ENCODE peak calls at places on chromosomes 7 and 10, in four cellular contexts. One of them, this sample, is unnamed.

GRCh38 chr7:139680676-139681462 is 96.9 kb downstream of the HIPK2 start:
- DNase-seq in IMR-90: peak
- DNase-seq in HCT116: peak
- DNase-seq in A549: peak
- DNase-seq in this sample: no peak

GRCh38 chr7:46191776-46192175 is 270.7 kb upstream of the IGFBP3 start:
- DNase-seq in IMR-90: peak
- DNase-seq in HCT116: no peak
- DNase-seq in A549: no peak
- DNase-seq in this sample: no peak

GRCh38 chr10:110364531-110364937 is 59.8 kb upstream of the SMNDC1 start:
- DNase-seq in IMR-90: no peak
- DNase-seq in HCT116: peak
- DNase-seq in A549: no peak
- DNase-seq in this sample: no peak

GRCh38 chr10:132385721-132386418 is 11.1 kb upstream of the PWWP2B start:
- DNase-seq in IMR-90: no peak
- DNase-seq in HCT116: no peak
- DNase-seq in A549: no peak
- DNase-seq in this sample: no peak

GRCh38 chr10:67612577-67613537 is 83.1 kb downstream of the CTNNA3 start:
- DNase-seq in IMR-90: peak
- DNase-seq in HCT116: no peak
- DNase-seq in A549: no peak
- DNase-seq in this sample: no peak

GRCh38 chr10:3886666-3887251 is 101.8 kb upstream of the KLF6 start:
- DNase-seq in IMR-90: peak
- DNase-seq in HCT116: no peak
- DNase-seq in A549: peak
- DNase-seq in this sample: peak

GRCh38 chr10:16649757-16650156 is 128.1 kb upstream of the C1QL3 start:
- DNase-seq in IMR-90: peak
- DNase-seq in HCT116: no peak
- DNase-seq in A549: no peak
- DNase-seq in this sample: no peak

GRCh38 chr7:44184874-44185446 is 4.3 kb downstream of the GCK start:
- DNase-seq in IMR-90: no peak
- DNase-seq in HCT116: no peak
- DNase-seq in A549: no peak
- DNase-seq in this sample: no peak

GRCh38 chr10:107477266-107477665 is 312.8 kb upstream of the SORCS1 start:
- DNase-seq in IMR-90: no peak
- DNase-seq in HCT116: no peak
- DNase-seq in A549: no peak
- DNase-seq in this sample: no peak

GRCh38 chr10:86940677-86941076 is 16.7 kb downstream of the MMRN2 start:
- DNase-seq in IMR-90: no peak
- DNase-seq in HCT116: no peak
- DNase-seq in A549: no peak
- DNase-seq in this sample: no peak

GRCh38 chr7:1742555-1743303 is 72.7 kb downstream of the ELFN1 start:
- DNase-seq in IMR-90: peak
- DNase-seq in HCT116: no peak
- DNase-seq in A549: no peak
- DNase-seq in this sample: no peak

GRCh38 chr7:128455556-128456254 is at the start of gene HILPDA:
- DNase-seq in IMR-90: peak
- DNase-seq in HCT116: peak
- DNase-seq in A549: peak
- DNase-seq in this sample: peak

GRCh38 chr7:134512271-134512670 is 15.1 kb upstream of the AKR1B10 start:
- DNase-seq in IMR-90: no peak
- DNase-seq in HCT116: no peak
- DNase-seq in A549: no peak
- DNase-seq in this sample: no peak

GRCh38 chr7:85068796-85069195 is 118.1 kb downstream of the SEMA3D start:
- DNase-seq in IMR-90: peak
- DNase-seq in HCT116: no peak
- DNase-seq in A549: peak
- DNase-seq in this sample: no peak

GRCh38 chr7:101924171-101924570 is 106.7 kb downstream of the CUX1 start:
- DNase-seq in IMR-90: peak
- DNase-seq in HCT116: peak
- DNase-seq in A549: no peak
- DNase-seq in this sample: no peak

GRCh38 chr7:47719675-47720074 is 137.8 kb upstream of the TNS3 start:
- DNase-seq in IMR-90: no peak
- DNase-seq in HCT116: no peak
- DNase-seq in A549: no peak
- DNase-seq in this sample: no peak

GRCh38 chr10:44873156-44873555 is 38.0 kb upstream of the TMEM72 start:
- DNase-seq in IMR-90: peak
- DNase-seq in HCT116: no peak
- DNase-seq in A549: no peak
- DNase-seq in this sample: no peak

GRCh38 chr7:117630501-117630900 is 150.7 kb downstream of the CFTR start:
- DNase-seq in IMR-90: no peak
- DNase-seq in HCT116: no peak
- DNase-seq in A549: no peak
- DNase-seq in this sample: no peak

GRCh38 chr7:74061840-74062539 is 21.6 kb upstream of the LIMK1 start:
- DNase-seq in IMR-90: peak
- DNase-seq in HCT116: peak
- DNase-seq in A549: peak
- DNase-seq in this sample: peak

GRCh38 chr7:159157714-159158113 is 13.0 kb upstream of the VIPR2 start:
- DNase-seq in IMR-90: no peak
- DNase-seq in HCT116: no peak
- DNase-seq in A549: no peak
- DNase-seq in this sample: no peak

GRCh38 chr7:78702770-78703169 is 750.7 kb downstream of the MAGI2 start:
- DNase-seq in IMR-90: peak
- DNase-seq in HCT116: no peak
- DNase-seq in A549: no peak
- DNase-seq in this sample: no peak

GRCh38 chr10:132665946-132666732 is 119.8 kb downstream of the NKX6-2 start:
- DNase-seq in IMR-90: peak
- DNase-seq in HCT116: no peak
- DNase-seq in A549: peak
- DNase-seq in this sample: no peak

GRCh38 chr7:5450549-5451327 is 27.1 kb upstream of the TNRC18 start:
- DNase-seq in IMR-90: peak
- DNase-seq in HCT116: no peak
- DNase-seq in A549: peak
- DNase-seq in this sample: peak

GRCh38 chr10:69618746-69619145 is 11.3 kb upstream of the FAM241B start:
- DNase-seq in IMR-90: no peak
- DNase-seq in HCT116: no peak
- DNase-seq in A549: no peak
- DNase-seq in this sample: no peak

GRCh38 chr10:7523656-7524055 is 112.8 kb upstream of the SFMBT2 start:
- DNase-seq in IMR-90: no peak
- DNase-seq in HCT116: no peak
- DNase-seq in A549: peak
- DNase-seq in this sample: no peak

GRCh38 chr7:37853468-37853867 is 5.1 kb downstream of the NME8 start:
- DNase-seq in IMR-90: no peak
- DNase-seq in HCT116: peak
- DNase-seq in A549: peak
- DNase-seq in this sample: peak

GRCh38 chr7:68691261-68692216 is 906.7 kb upstream of the AUTS2 start:
- DNase-seq in IMR-90: peak
- DNase-seq in HCT116: no peak
- DNase-seq in A549: peak
- DNase-seq in this sample: no peak

GRCh38 chr10:53650794-53651193 is 878.2 kb upstream of the MBL2 start:
- DNase-seq in IMR-90: no peak
- DNase-seq in HCT116: no peak
- DNase-seq in A549: no peak
- DNase-seq in this sample: no peak

GRCh38 chr7:22672892-22673637 is 53.9 kb upstream of the IL6 start:
- DNase-seq in IMR-90: peak
- DNase-seq in HCT116: no peak
- DNase-seq in A549: peak
- DNase-seq in this sample: peak

GRCh38 chr10:59970396-59971368 is 64.3 kb upstream of the CCDC6 start:
- DNase-seq in IMR-90: no peak
- DNase-seq in HCT116: no peak
- DNase-seq in A549: no peak
- DNase-seq in this sample: no peak

GRCh38 chr10:59962755-59963154 is 56.4 kb upstream of the CCDC6 start:
- DNase-seq in IMR-90: no peak
- DNase-seq in HCT116: no peak
- DNase-seq in A549: no peak
- DNase-seq in this sample: no peak

GRCh38 chr10:59968705-59969104 is 62.3 kb upstream of the CCDC6 start:
- DNase-seq in IMR-90: no peak
- DNase-seq in HCT116: no peak
- DNase-seq in A549: no peak
- DNase-seq in this sample: no peak

GRCh38 chr10:59967079-59967478 is 60.7 kb upstream of the CCDC6 start:
- DNase-seq in IMR-90: no peak
- DNase-seq in HCT116: no peak
- DNase-seq in A549: no peak
- DNase-seq in this sample: no peak

GRCh38 chr10:59965899-59966650 is 59.7 kb upstream of the CCDC6 start:
- DNase-seq in IMR-90: no peak
- DNase-seq in HCT116: no peak
- DNase-seq in A549: no peak
- DNase-seq in this sample: no peak
- TF ChIP-seq RAD21 in IMR-90: no peak
- TF ChIP-seq RAD21 in HCT116: no peak
- TF ChIP-seq RAD21 in A549: no peak
- TF ChIP-seq RAD21 in this sample: no peak

GRCh38 chr10:84267503-84268126 is 22.8 kb downstream of the RGR start:
- DNase-seq in IMR-90: peak
- DNase-seq in HCT116: peak
- DNase-seq in A549: peak
- DNase-seq in this sample: peak
- TF ChIP-seq RAD21 in IMR-90: peak
- TF ChIP-seq RAD21 in HCT116: peak
- TF ChIP-seq RAD21 in A549: peak
- TF ChIP-seq RAD21 in this sample: peak

GRCh38 chr10:93368210-93368609 is 113.9 kb downstream of the MYOF start:
- DNase-seq in IMR-90: no peak
- DNase-seq in HCT116: no peak
- DNase-seq in A549: no peak
- DNase-seq in this sample: no peak

GRCh38 chr10:93369588-93370164 is 112.5 kb downstream of the MYOF start:
- DNase-seq in IMR-90: no peak
- DNase-seq in HCT116: no peak
- DNase-seq in A549: no peak
- DNase-seq in this sample: no peak

GRCh38 chr10:93363891-93364648 is 118.1 kb downstream of the MYOF start:
- DNase-seq in IMR-90: no peak
- DNase-seq in HCT116: no peak
- DNase-seq in A549: no peak
- DNase-seq in this sample: no peak
- TF ChIP-seq RAD21 in IMR-90: no peak
- TF ChIP-seq RAD21 in HCT116: no peak
- TF ChIP-seq RAD21 in A549: no peak
- TF ChIP-seq RAD21 in this sample: no peak

GRCh38 chr10:21452203-21452602 is 73.3 kb downstream of the SKIDA1 start:
- DNase-seq in IMR-90: no peak
- DNase-seq in HCT116: no peak
- DNase-seq in A549: no peak
- DNase-seq in this sample: no peak

GRCh38 chr10:21445161-21445560 is 80.3 kb downstream of the SKIDA1 start:
- DNase-seq in IMR-90: no peak
- DNase-seq in HCT116: no peak
- DNase-seq in A549: no peak
- DNase-seq in this sample: no peak

DNA sequence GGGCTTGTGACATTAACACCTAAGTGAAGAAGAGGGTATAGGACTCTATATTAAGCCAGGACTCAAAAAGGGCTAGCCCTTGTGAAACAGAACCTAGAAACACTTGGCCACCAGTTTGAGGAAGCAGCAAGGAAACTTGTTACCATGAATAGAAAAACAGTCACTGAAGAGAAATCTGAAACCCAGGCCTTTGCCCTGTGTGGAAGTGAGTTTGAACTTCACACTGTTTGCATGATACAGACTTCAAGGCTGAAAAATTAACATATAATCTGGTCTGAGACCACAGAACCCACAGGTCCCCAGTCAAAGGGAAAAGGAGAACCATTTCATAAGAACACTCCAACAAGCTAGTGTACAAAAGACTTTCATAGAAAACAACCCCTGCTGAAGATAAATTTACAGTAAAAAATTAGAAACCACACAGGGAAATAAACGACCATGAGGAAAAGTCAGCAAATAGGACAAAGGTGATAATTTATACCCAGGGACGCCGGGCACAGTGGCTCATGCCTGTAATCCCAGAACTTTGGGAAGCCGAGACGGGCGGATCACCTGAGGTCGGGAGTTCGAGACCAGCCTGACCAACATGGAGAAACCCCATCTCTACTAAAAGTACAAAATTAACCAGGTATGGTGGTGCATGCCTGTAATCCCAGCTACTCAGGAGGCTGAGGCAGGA is 76.1 kb downstream of the SKIDA1 start:
- DNase-seq in IMR-90: no peak
- DNase-seq in HCT116: no peak
- DNase-seq in A549: no peak
- DNase-seq in this sample: no peak
- TF ChIP-seq RAD21 in IMR-90: no peak
- TF ChIP-seq RAD21 in HCT116: no peak
- TF ChIP-seq RAD21 in A549: no peak
- TF ChIP-seq RAD21 in this sample: no peak

DNA sequence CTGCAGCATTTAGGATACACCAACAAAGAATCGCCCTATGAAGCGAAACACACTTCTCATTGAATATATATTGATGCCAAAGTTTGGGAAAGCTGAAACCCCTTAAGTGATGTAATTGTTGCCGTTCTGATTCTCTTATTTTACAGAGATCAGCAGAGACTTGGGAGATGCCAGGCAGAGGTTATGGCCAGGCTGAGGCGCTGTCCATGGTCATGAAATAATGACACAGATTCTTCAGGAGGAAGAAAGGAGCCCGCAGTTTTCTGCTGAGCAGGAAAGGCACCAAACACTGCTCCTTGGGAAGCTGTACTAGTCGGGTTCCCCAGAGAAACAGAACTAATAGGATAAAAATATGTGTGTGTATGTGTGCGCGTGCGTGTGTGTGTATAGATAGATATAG is 566.0 kb downstream of the CALN1 start:
- DNase-seq in IMR-90: no peak
- DNase-seq in HCT116: no peak
- DNase-seq in A549: no peak
- DNase-seq in this sample: no peak
- TF ChIP-seq RAD21 in IMR-90: no peak
- TF ChIP-seq RAD21 in HCT116: no peak
- TF ChIP-seq RAD21 in A549: no peak
- TF ChIP-seq RAD21 in this sample: no peak